ENCODE peak calls at places on chromosomes 16 and 17, in seven cellular contexts. C, U, E, L, O, W and M are unnamed samples.
A peak's percentile ranks its signal among the peaks of the same experiment; 100 is the strongest.

GRCh38 chr17:63425478-63425877 is 20.6 kb downstream of the CYB561 start:
- DNase-seq in C (peak; percentile 94), L (peak; percentile 86), U (peak; percentile 81), W (peak; percentile 76), O (peak; percentile 80), E (peak; percentile 78), M (peak; percentile 66)

GRCh38 chr17:64077409-64077808 is 52.5 kb downstream of the ERN1 start:
- DNase-seq in O (peak; percentile 65), E (peak; percentile 60), U (no peak), W (no peak), L (no peak), C (no peak), M (peak; percentile 78)

GRCh38 chr17:55237268-55237667 is 27.5 kb upstream of the HLF start:
- DNase-seq in C (no peak), O (no peak), W (no peak), E (no peak), U (peak; percentile 20), L (no peak), M (no peak)

GRCh38 chr16:84970447-84971127 is 40.7 kb downstream of the ZDHHC7 start:
- DNase-seq in O (peak; percentile 78), C (peak; percentile 94), E (peak; percentile 84), U (peak; percentile 82), L (peak; percentile 82), W (peak; percentile 50), M (peak; percentile 96)

GRCh38 chr17:74391771-74392170 is 24.5 kb downstream of the GPR142 start:
- DNase-seq in W (no peak), E (peak; percentile 48), L (no peak), O (no peak), C (no peak), U (no peak), M (no peak)

GRCh38 chr16:8656376-8656775 is 18.0 kb upstream of the ABAT start:
- DNase-seq in U (no peak), C (no peak), E (no peak), O (no peak), L (no peak), W (no peak), M (no peak)

GRCh38 chr16:1167276-1168107 is 14.6 kb downstream of the CACNA1H start:
- DNase-seq in W (no peak), E (no peak), O (peak; percentile 91), L (no peak), C (no peak), U (no peak), M (no peak)

GRCh38 chr16:49342336-49343265 is 31.0 kb upstream of the C16orf78 start:
- DNase-seq in O (no peak), E (no peak), W (no peak), L (no peak), U (no peak), C (no peak), M (no peak)

GRCh38 chr17:44363613-44364159 is at the start of gene FAM171A2:
- DNase-seq in W (no peak), U (peak; percentile 83), E (peak; percentile 62), L (peak; percentile 74), O (peak; percentile 34), C (peak; percentile 93), M (no peak)

GRCh38 chr16:56421313-56421712 is 4.0 kb downstream of the AMFR start:
- DNase-seq in W (no peak), E (no peak), L (no peak), U (peak; percentile 52), O (no peak), C (no peak), M (no peak)

GRCh38 chr16:53129281-53130192 is 74.7 kb downstream of the CHD9 start:
- DNase-seq in W (peak; percentile 21), O (no peak), L (no peak), C (no peak), U (peak; percentile 17), E (no peak), M (no peak)

GRCh38 chr16:88440686-88441405 is 12.2 kb upstream of the ZFPM1 start:
- DNase-seq in U (no peak), C (no peak), W (no peak), L (no peak), O (no peak), E (no peak), M (no peak)

GRCh38 chr16:20675488-20676267 is 21.8 kb downstream of the ACSM1 start:
- DNase-seq in W (peak; percentile 52), U (no peak), E (peak; percentile 72), C (peak; percentile 82), O (peak; percentile 75), L (no peak), M (no peak)

GRCh38 chr17:16419929-16420271 is 4.5 kb downstream of the TRPV2 start:
- DNase-seq in L (no peak), U (no peak), C (no peak), W (no peak), O (no peak), E (no peak), M (no peak)

GRCh38 chr17:22464041-22464440 is 771.7 kb downstream of the KCNJ18 start:
- DNase-seq in W (no peak), O (no peak), E (no peak), U (no peak), L (no peak), C (no peak), M (no peak)

GRCh38 chr17:31490991-31491793 is 99.7 kb downstream of the RAB11FIP4 start:
- DNase-seq in C (no peak), W (no peak), L (no peak), U (peak; percentile 76), E (no peak), O (no peak), M (no peak)

GRCh38 chr16:4158143-4159093 is 42.2 kb upstream of the ADCY9 start:
- DNase-seq in W (no peak), O (no peak), U (no peak), E (no peak), C (no peak), L (no peak), M (no peak)

GRCh38 chr16:23499801-23500200 is 10.5 kb downstream of the GGA2 start:
- DNase-seq in U (peak; percentile 35), C (peak; percentile 71), W (no peak), O (peak; percentile 91), E (no peak), L (no peak), M (no peak)

GRCh38 chr16:28543072-28543471 is 4.3 kb upstream of the NUPR1 start:
- DNase-seq in E (peak; percentile 69), W (peak; percentile 55), C (no peak), O (peak; percentile 72), U (peak; percentile 6), L (no peak), M (peak; percentile 71)

GRCh38 chr17:81858967-81859905 is 1.1 kb downstream of the P4HB start:
- DNase-seq in L (no peak), E (no peak), C (no peak), W (no peak), O (no peak), U (peak; percentile 41), M (no peak)

GRCh38 chr16:54466233-54466632 is 179.6 kb upstream of the IRX3 start:
- DNase-seq in C (no peak), L (no peak), W (no peak), E (no peak), U (no peak), O (no peak), M (no peak)

GRCh38 chr17:75130632-75131277 is 787 bp downstream of the NT5C start:
- DNase-seq in L (peak; percentile 81), E (peak; percentile 47), O (peak; percentile 46), U (peak; percentile 82), C (peak; percentile 93), W (no peak), M (peak; percentile 55)

GRCh38 chr17:31099051-31099450 is 4.3 kb downstream of the NF1 start:
- DNase-seq in E (no peak), L (no peak), W (no peak), U (no peak), O (no peak), C (no peak), M (no peak)

GRCh38 chr17:35799942-35800341 is 4.5 kb upstream of the MMP28 start:
- DNase-seq in U (no peak), C (no peak), O (peak; percentile 72), L (peak; percentile 46), W (peak; percentile 88), E (peak; percentile 89), M (peak; percentile 84)

GRCh38 chr16:85369741-85370528 is 243.2 kb upstream of the GSE1 start:
- DNase-seq in C (peak; percentile 93), O (peak; percentile 46), U (peak; percentile 48), W (no peak), E (peak; percentile 73), L (peak; percentile 79), M (peak; percentile 59)

GRCh38 chr17:45949755-45950320 is 49.2 kb upstream of the STH start:
- DNase-seq in W (no peak), U (no peak), L (no peak), E (no peak), O (no peak), C (no peak), M (no peak)

GRCh38 chr17:55157165-55157564 is 107.6 kb upstream of the HLF start:
- DNase-seq in C (no peak), O (peak; percentile 38), W (no peak), E (no peak), L (no peak), U (no peak), M (no peak)

GRCh38 chr17:37388266-37388665 is 12.5 kb downstream of the C17orf78 start:
- DNase-seq in U (no peak), C (no peak), W (no peak), E (no peak), L (no peak), O (no peak), M (no peak)

GRCh38 chr17:29584452-29585079 is 4.9 kb downstream of the GIT1 start:
- DNase-seq in E (no peak), W (no peak), L (no peak), O (no peak), U (peak; percentile 45), C (peak; percentile 53), M (peak; percentile 56)
- H3K4me1 ChIP-seq in E (peaks cover 48% of the 10 kb centered on the region), W (no peaks in the 10 kb centered on the region), L (peaks cover 48% of the 10 kb centered on the region), O (peaks cover 18% of the 10 kb centered on the region), U (peaks cover 53% of the 10 kb centered on the region), C (peaks cover 13% of the 10 kb centered on the region), M (peaks cover 66% of the 10 kb centered on the region)

GRCh38 chr16:27321013-27321960 is 7.5 kb downstream of the IL4R start:
- DNase-seq in L (no peak), O (no peak), W (no peak), E (no peak), U (no peak), C (peak; percentile 21), M (no peak)
- H3K4me1 ChIP-seq in L (peaks cover 36% of the 10 kb centered on the region), O (peaks cover 60% of the 10 kb centered on the region), W (no peaks in the 10 kb centered on the region), E (peaks cover 100% of the 10 kb centered on the region), U (peaks cover 31% of the 10 kb centered on the region), C (peaks cover 13% of the 10 kb centered on the region), M (peaks cover 41% of the 10 kb centered on the region)

DNA sequence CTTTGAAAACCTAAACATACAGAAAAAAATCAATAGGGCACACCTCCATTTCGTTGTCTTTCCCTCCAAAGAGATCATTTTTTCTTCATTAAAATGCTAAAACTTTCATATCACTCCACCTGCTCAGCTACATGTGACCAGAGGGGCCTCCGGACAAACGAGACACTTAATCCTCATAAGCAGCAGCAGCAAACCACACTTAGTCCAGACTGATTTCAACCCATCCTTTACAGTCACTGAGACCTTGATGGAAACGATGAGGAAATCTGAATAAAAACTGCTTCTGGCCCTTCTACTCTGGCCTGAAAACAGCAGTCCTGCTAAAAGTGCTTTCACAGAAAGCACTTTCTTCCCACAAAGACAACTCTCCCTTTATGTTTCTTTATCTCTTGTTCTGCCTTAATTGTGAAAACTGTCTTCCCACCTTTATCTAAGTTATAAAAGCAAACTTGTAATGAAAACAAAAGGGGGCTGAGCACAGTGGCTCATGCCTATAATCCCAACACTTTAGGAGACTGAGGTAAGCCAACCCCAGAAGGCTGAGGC is 4.6 kb downstream of the ANKRD11 start:
- DNase-seq in C (no peak), W (no peak), E (no peak), L (no peak), U (peak; percentile 31), O (no peak), M (no peak)
- H3K4me1 ChIP-seq in C (peaks cover 8% of the 10 kb centered on the region), W (peaks cover 4% of the 10 kb centered on the region), E (peaks cover 82% of the 10 kb centered on the region), L (peaks cover 67% of the 10 kb centered on the region), U (peaks cover 77% of the 10 kb centered on the region), O (peaks cover 79% of the 10 kb centered on the region), M (peaks cover 28% of the 10 kb centered on the region)

GRCh38 chr17:83086907-83087787 is 7.7 kb downstream of the METRNL start:
- DNase-seq in C (no peak), W (no peak), U (no peak), E (no peak), L (no peak), O (no peak), M (no peak)
- H3K4me1 ChIP-seq in C (no peaks in the 10 kb centered on the region), W (peaks cover 8% of the 10 kb centered on the region), U (peaks cover 11% of the 10 kb centered on the region), E (peaks cover 96% of the 10 kb centered on the region), L (peaks cover 25% of the 10 kb centered on the region), O (peaks cover 56% of the 10 kb centered on the region), M (peaks cover 87% of the 10 kb centered on the region)